ENCODE peak calls at places on chromosome 17, in eight cellular contexts. X is body of pancreas, L is HL-60, P is uterus, F is lower leg skin, C is MM.1S, D is H9, N is pancreas. V is an unnamed sample.

GRCh38 chr17:40410082-40410481 is 7.6 kb downstream of the TOP2A start:
- DNase-seq in X (no peak), L (no peak), P (no peak), F (no peak), C (no peak), D (no peak), N (no peak), V (no peak)

GRCh38 chr17:82876602-82877391 is 37.0 kb upstream of the ZNF750 start:
- DNase-seq in X (peak; percentile 92), L (no peak), P (peak; percentile 83), F (peak; percentile 82), C (no peak), D (peak; percentile 69), N (peak; percentile 82), V (no peak)

GRCh38 chr17:17810374-17811248 is 26.2 kb downstream of the SREBF1 start:
- DNase-seq in X (no peak), L (no peak), P (peak; percentile 55), F (no peak), C (no peak), D (peak; percentile 70), N (no peak), V (no peak)

GRCh38 chr17:352421-353212 is at the start of gene RPH3AL:
- DNase-seq in X (peak; percentile 95), L (no peak), P (no peak), F (peak; percentile 52), C (no peak), D (peak; percentile 54), N (peak; percentile 89), V (no peak)

GRCh38 chr17:37791434-37791833 is 46.6 kb upstream of the HNF1B start:
- DNase-seq in X (peak; percentile 62), L (no peak), P (no peak), F (no peak), C (peak; percentile 77), D (peak; percentile 46), N (peak; percentile 35), V (no peak)

GRCh38 chr17:27471321-27472269 is 15.3 kb downstream of the KSR1 start:
- DNase-seq in X (no peak), L (no peak), P (no peak), F (no peak), C (peak; percentile 50), D (no peak), N (no peak), V (no peak)

GRCh38 chr17:79002291-79002690 is 7.3 kb downstream of the CANT1 start:
- DNase-seq in X (no peak), L (no peak), P (peak; percentile 9), F (no peak), C (no peak), D (no peak), N (peak; percentile 7), V (peak; percentile 17)

GRCh38 chr17:50203086-50203485 is 1.7 kb upstream of the COL1A1 start:
- DNase-seq in X (no peak), L (no peak), P (peak; percentile 72), F (no peak), C (no peak), D (no peak), N (no peak), V (no peak)

GRCh38 chr17:40122944-40123810 is 1.4 kb downstream of the MSL1 start:
- DNase-seq in X (peak; percentile 59), L (no peak), P (peak; percentile 52), F (no peak), C (peak; percentile 54), D (peak; percentile 87), N (peak; percentile 62), V (no peak)

GRCh38 chr17:3959295-3959899 is 4.8 kb downstream of the ATP2A3 start:
- DNase-seq in X (peak; percentile 56), L (no peak), P (no peak), F (no peak), C (no peak), D (no peak), N (peak; percentile 49), V (no peak)

GRCh38 chr17:81371910-81372760 is 23.1 kb upstream of the BAHCC1 start:
- DNase-seq in X (peak; percentile 49), L (no peak), P (no peak), F (no peak), C (no peak), D (peak; percentile 79), N (no peak), V (no peak)

GRCh38 chr17:59418732-59419166 is 87.3 kb downstream of the YPEL2 start:
- DNase-seq in X (no peak), L (no peak), P (peak; percentile 74), F (no peak), C (no peak), D (no peak), N (no peak), V (no peak)

GRCh38 chr17:82675476-82676245 is 22.8 kb downstream of the RAB40B start:
- DNase-seq in X (no peak), L (no peak), P (no peak), F (no peak), C (no peak), D (no peak), N (no peak), V (no peak)

GRCh38 chr17:2906907-2907306 is 110.7 kb downstream of the RAP1GAP2 start:
- DNase-seq in X (no peak), L (no peak), P (no peak), F (no peak), C (no peak), D (peak; percentile 27), N (no peak), V (no peak)

GRCh38 chr17:5508855-5509254 is 22.5 kb downstream of the MIS12 start:
- DNase-seq in X (peak; percentile 41), L (no peak), P (no peak), F (no peak), C (no peak), D (peak; percentile 77), N (no peak), V (no peak)

GRCh38 chr17:44331249-44331760 is 6.7 kb upstream of the SLC25A39 start:
- DNase-seq in X (peak; percentile 88), L (no peak), P (peak; percentile 72), F (peak; percentile 79), C (peak; percentile 90), D (peak; percentile 85), N (peak; percentile 82), V (peak; percentile 62)

GRCh38 chr17:31216053-31216751 is 80.8 kb downstream of the OMG start:
- DNase-seq in X (no peak), L (no peak), P (peak; percentile 30), F (no peak), C (peak; percentile 69), D (no peak), N (no peak), V (no peak)

GRCh38 chr17:64411999-64412771 is 21.5 kb upstream of the PECAM1 start:
- DNase-seq in X (peak; percentile 62), L (peak; percentile 57), P (peak; percentile 53), F (peak; percentile 43), C (no peak), D (peak; percentile 84), N (no peak), V (no peak)

GRCh38 chr17:18166894-18167293 is 16.7 kb upstream of the ALKBH5 start:
- DNase-seq in X (no peak), L (no peak), P (no peak), F (no peak), C (no peak), D (no peak), N (no peak), V (no peak)

GRCh38 chr17:19614900-19615299 is 33.7 kb upstream of the ALDH3A2 start:
- DNase-seq in X (no peak), L (no peak), P (no peak), F (no peak), C (no peak), D (no peak), N (no peak), V (no peak)
- TF ChIP-seq CTCF in X (no peak), L (no peak), P (no peak), F (no peak), C (no peak), D (peak; percentile 53), N (no peak), V (no peak)

GRCh38 chr17:10118788-10119130 is 79.6 kb downstream of the GAS7 start:
- DNase-seq in X (no peak), L (no peak), P (no peak), F (no peak), C (no peak), D (no peak), N (no peak), V (no peak)

GRCh38 chr17:10117085-10117484 is 81.3 kb downstream of the GAS7 start:
- DNase-seq in X (no peak), L (no peak), P (no peak), F (no peak), C (no peak), D (no peak), N (no peak), V (no peak)

GRCh38 chr17:10116267-10116666 is 82.1 kb downstream of the GAS7 start:
- DNase-seq in X (no peak), L (no peak), P (no peak), F (no peak), C (no peak), D (no peak), N (no peak), V (no peak)

GRCh38 chr17:10116676-10117075 is 81.7 kb downstream of the GAS7 start:
- DNase-seq in X (no peak), L (no peak), P (no peak), F (no peak), C (no peak), D (no peak), N (no peak), V (no peak)

DNA sequence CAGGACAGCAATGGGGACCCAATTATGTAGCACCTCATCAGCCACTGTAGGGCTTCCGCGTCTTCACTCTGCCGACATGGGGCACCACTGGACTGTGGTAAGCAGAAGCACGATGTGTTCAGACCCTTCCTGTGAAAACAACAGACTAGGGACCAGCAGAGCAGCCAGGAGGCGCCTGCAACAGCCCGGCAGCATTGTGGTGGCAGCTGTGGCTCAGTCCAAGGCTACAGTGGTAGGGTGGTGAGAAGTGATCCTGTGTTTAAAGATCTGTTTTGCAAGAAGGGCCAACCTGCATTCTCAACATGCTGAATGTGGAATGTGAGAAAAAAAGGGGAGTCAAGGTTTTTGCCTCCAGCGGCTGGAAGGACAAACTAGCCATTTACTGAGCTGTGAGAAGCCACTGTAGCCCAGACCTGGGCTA is 80.8 kb downstream of the GAS7 start:
- DNase-seq in X (peak; percentile 50), L (peak; percentile 58), P (no peak), F (no peak), C (no peak), D (no peak), N (no peak), V (no peak)
- TF ChIP-seq CTCF in X (no peak), L (no peak), P (no peak), F (no peak), C (no peak), D (no peak), N (no peak), V (no peak)

GRCh38 chr17:75843577-75844529 is at the start of gene UNC13D:
- DNase-seq in X (peak; percentile 45), L (peak; percentile 84), P (no peak), F (no peak), C (no peak), D (peak; percentile 60), N (peak; percentile 53), V (no peak)
- TF ChIP-seq CTCF in X (no peak), L (no peak), P (no peak), F (no peak), C (no peak), D (no peak), N (no peak), V (no peak)

DNA sequence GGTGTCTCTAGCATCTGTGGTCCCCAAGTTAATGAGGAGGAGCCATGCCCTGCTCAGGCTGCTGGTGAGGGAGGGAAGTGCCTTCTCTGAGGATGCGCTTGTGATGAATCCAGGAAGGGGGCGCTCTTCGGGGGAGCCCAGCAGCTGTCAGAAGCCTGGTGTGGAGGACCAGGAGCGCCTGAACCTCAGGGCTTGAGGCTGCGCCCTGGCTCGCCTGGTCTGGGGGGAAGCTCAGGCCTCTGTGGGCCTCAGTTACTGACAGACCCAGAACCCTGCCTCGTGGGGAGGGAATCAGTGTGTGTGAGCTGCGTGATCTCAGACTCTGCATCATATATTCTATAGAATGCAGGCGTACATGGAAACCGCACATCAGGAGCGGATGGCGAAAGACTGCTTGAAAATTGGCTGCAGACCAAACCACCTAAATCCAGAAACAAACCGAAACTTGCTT is 126.1 kb downstream of the SEC14L1 start:
- DNase-seq in X (no peak), L (peak; percentile 51), P (no peak), F (no peak), C (no peak), D (peak; percentile 85), N (no peak), V (no peak)
- TF ChIP-seq CTCF in X (no peak), L (peak; percentile 59), P (no peak), F (no peak), C (peak; percentile 33), D (peak; percentile 71), N (no peak), V (no peak)